ENCODE peak calls at places on chromosomes 5 and 9, in eight cellular contexts. C is adipocyte; S is stimulated activated naive CD8-positive, alpha-beta T cell treated with anti-CD3 and anti-CD28 coated beads, Interleukin-15, amount 100 ng/mL, for 72 hours; M is hippocampal formation; V is progenitor cell of endocrine pancreas; F is stimulated activated CD8-positive, alpha-beta memory T cell treated with anti-CD3 and anti-CD28 coated beads, Interleukin-7, amount 100 ng/mL, for 4 hours; N is dorsolateral prefrontal cortex; W is activated T-helper 1 cell treated with anti-CD3 and anti-CD28 coated beads, Interleukin-12 subunit alpha, Interleukin-12 subunit beta, Interleukin-2, Interleukin-4 antibody, amounts not matched to agents 30 ng/mL and 10 ng/mL and 1 ng/mL, durations not matched to agents 14 hours and 24 hours and 36 hours. X is an unnamed sample.

GRCh38 chr9:37937403-37937802 is 33.5 kb upstream of the SLC25A51 start:
- DNase-seq in S (no peak), M (no peak), F (no peak), N (no peak), W (no peak), V (no peak), C (no peak), X (no peak)

GRCh38 chr5:104987074-104987473 is 1424.5 kb upstream of the NUDT12 start:
- DNase-seq in M (no peak), F (no peak), W (no peak), S (no peak), C (no peak), V (no peak), N (no peak), X (no peak)

GRCh38 chr9:17130285-17130684 is 4.6 kb upstream of the CNTLN start:
- DNase-seq in F (no peak), S (no peak), V (no peak), M (no peak), W (no peak), C (no peak), N (no peak), X (no peak)

GRCh38 chr9:115945009-115945431 is 208.6 kb upstream of the PAPPA start:
- DNase-seq in V (no peak), W (no peak), F (no peak), S (no peak), N (no peak), M (no peak), C (peak; percentile 62), X (no peak)

GRCh38 chr5:55306641-55307382 is 682 bp downstream of the DHX29 start:
- DNase-seq in V (no peak), W (no peak), M (no peak), F (no peak), N (no peak), S (no peak), C (peak; percentile 24), X (no peak)

GRCh38 chr9:108842610-108843295 is 13.0 kb downstream of the ACTL7B start:
- DNase-seq in W (no peak), V (no peak), C (no peak), M (no peak), F (no peak), N (no peak), S (no peak), X (no peak)

GRCh38 chr5:169706758-169707450 is 69.8 kb downstream of the DOCK2 start:
- DNase-seq in V (no peak), W (no peak), N (no peak), M (no peak), F (no peak), S (no peak), C (peak; percentile 63), X (no peak)

GRCh38 chr9:89842267-89842768 is 237.5 kb downstream of the GADD45G start:
- DNase-seq in W (no peak), S (no peak), C (no peak), N (no peak), M (no peak), F (no peak), V (no peak), X (no peak)

GRCh38 chr9:93035106-93035660 is 23.3 kb upstream of the SUSD3 start:
- DNase-seq in F (no peak), N (no peak), S (no peak), C (no peak), V (no peak), M (no peak), W (no peak), X (no peak)

GRCh38 chr5:13357937-13358336 is 586.6 kb downstream of the DNAH5 start:
- DNase-seq in F (no peak), W (no peak), S (no peak), M (no peak), C (no peak), N (no peak), V (no peak), X (no peak)

GRCh38 chr9:134549336-134549735 is 92.3 kb upstream of the COL5A1 start:
- DNase-seq in V (no peak), F (no peak), C (no peak), S (no peak), W (no peak), N (no peak), M (no peak), X (no peak)

GRCh38 chr5:2135833-2136232 is 253.1 kb upstream of the IRX4 start:
- DNase-seq in S (no peak), F (no peak), M (no peak), N (no peak), W (no peak), V (no peak), C (no peak), X (no peak)